ENCODE peak calls at places on chromosomes 12 and 14, in four cellular contexts. One of them, this sample, is unnamed.

GRCh38 chr14:32329146-32329545 is at the start of gene AKAP6:
- DNase-seq in foreskin keratinocyte: no peak
- DNase-seq in CD8-positive, alpha-beta T cell: no peak
- DNase-seq in AG04449: no peak
- DNase-seq in this sample: no peak

GRCh38 chr14:56339855-56340701 is 221.9 kb downstream of the PELI2 start:
- DNase-seq in foreskin keratinocyte: peak; percentile 42
- DNase-seq in CD8-positive, alpha-beta T cell: peak; percentile 18
- DNase-seq in AG04449: peak; percentile 87
- DNase-seq in this sample: peak; percentile 91

GRCh38 chr14:57390806-57391562 is 598 bp downstream of the NAA30 start:
- DNase-seq in foreskin keratinocyte: no peak
- DNase-seq in CD8-positive, alpha-beta T cell: peak; percentile 6
- DNase-seq in AG04449: no peak
- DNase-seq in this sample: peak; percentile 38

GRCh38 chr14:35051796-35052195 is 5.7 kb downstream of the FAM177A1 start:
- DNase-seq in foreskin keratinocyte: no peak
- DNase-seq in CD8-positive, alpha-beta T cell: no peak
- DNase-seq in AG04449: peak; percentile 23
- DNase-seq in this sample: no peak

GRCh38 chr12:7647071-7647470 is 18.6 kb downstream of the APOBEC1 start:
- DNase-seq in foreskin keratinocyte: no peak
- DNase-seq in CD8-positive, alpha-beta T cell: no peak
- DNase-seq in AG04449: no peak
- DNase-seq in this sample: no peak

GRCh38 chr12:103441437-103442186 is 54.2 kb downstream of the C12orf42 start:
- DNase-seq in foreskin keratinocyte: no peak
- DNase-seq in CD8-positive, alpha-beta T cell: peak; percentile 21
- DNase-seq in AG04449: no peak
- DNase-seq in this sample: no peak

GRCh38 chr12:66190519-66191406 is 1.7 kb downstream of the IRAK3 start:
- DNase-seq in foreskin keratinocyte: no peak
- DNase-seq in CD8-positive, alpha-beta T cell: no peak
- DNase-seq in AG04449: no peak
- DNase-seq in this sample: peak; percentile 11

GRCh38 chr12:57621497-57622292 is 10.5 kb downstream of the ARHGEF25 start:
- DNase-seq in foreskin keratinocyte: no peak
- DNase-seq in CD8-positive, alpha-beta T cell: no peak
- DNase-seq in AG04449: no peak
- DNase-seq in this sample: peak; percentile 35

GRCh38 chr12:11795910-11796459 is 146.5 kb downstream of the ETV6 start:
- DNase-seq in foreskin keratinocyte: peak; percentile 83
- DNase-seq in CD8-positive, alpha-beta T cell: no peak
- DNase-seq in AG04449: peak; percentile 52
- DNase-seq in this sample: peak; percentile 88

GRCh38 chr14:29857545-29857944 is 70.1 kb downstream of the PRKD1 start:
- DNase-seq in foreskin keratinocyte: no peak
- DNase-seq in CD8-positive, alpha-beta T cell: no peak
- DNase-seq in AG04449: no peak
- DNase-seq in this sample: no peak

GRCh38 chr12:122799635-122800243 is 25.4 kb downstream of the CCDC62 start:
- DNase-seq in foreskin keratinocyte: no peak
- DNase-seq in CD8-positive, alpha-beta T cell: no peak
- DNase-seq in AG04449: no peak
- DNase-seq in this sample: no peak

GRCh38 chr12:120692524-120693033 is 5.6 kb downstream of the MLEC start:
- DNase-seq in foreskin keratinocyte: no peak
- DNase-seq in CD8-positive, alpha-beta T cell: no peak
- DNase-seq in AG04449: no peak
- DNase-seq in this sample: no peak

GRCh38 chr12:66647034-66647691 is 31.7 kb downstream of the GRIP1 start:
- DNase-seq in foreskin keratinocyte: peak; percentile 81
- DNase-seq in CD8-positive, alpha-beta T cell: no peak
- DNase-seq in AG04449: peak; percentile 88
- DNase-seq in this sample: peak; percentile 78

GRCh38 chr12:122312926-122313325 is 46.6 kb upstream of the VPS33A start:
- DNase-seq in foreskin keratinocyte: no peak
- DNase-seq in CD8-positive, alpha-beta T cell: no peak
- DNase-seq in AG04449: no peak
- DNase-seq in this sample: no peak

GRCh38 chr14:100537701-100538565 is 49.3 kb downstream of the BEGAIN start:
- DNase-seq in foreskin keratinocyte: no peak
- DNase-seq in CD8-positive, alpha-beta T cell: no peak
- DNase-seq in AG04449: no peak
- DNase-seq in this sample: no peak

GRCh38 chr12:109739747-109740693 is 26.4 kb downstream of the FAM222A start:
- DNase-seq in foreskin keratinocyte: no peak
- DNase-seq in CD8-positive, alpha-beta T cell: no peak
- DNase-seq in AG04449: no peak
- DNase-seq in this sample: no peak

GRCh38 chr12:25716842-25717241 is 163.8 kb upstream of the LMNTD1 start:
- DNase-seq in foreskin keratinocyte: no peak
- DNase-seq in CD8-positive, alpha-beta T cell: no peak
- DNase-seq in AG04449: no peak
- DNase-seq in this sample: no peak

GRCh38 chr12:132445884-132446471 is 44.0 kb upstream of the FBRSL1 start:
- DNase-seq in foreskin keratinocyte: peak; percentile 50
- DNase-seq in CD8-positive, alpha-beta T cell: peak; percentile 42
- DNase-seq in AG04449: no peak
- DNase-seq in this sample: no peak

GRCh38 chr14:37247777-37248461 is 50.2 kb downstream of the MIPOL1 start:
- DNase-seq in foreskin keratinocyte: no peak
- DNase-seq in CD8-positive, alpha-beta T cell: no peak
- DNase-seq in AG04449: no peak
- DNase-seq in this sample: no peak

GRCh38 chr14:68367444-68368014 is 425.3 kb downstream of the ZFP36L1 start:
- DNase-seq in foreskin keratinocyte: no peak
- DNase-seq in CD8-positive, alpha-beta T cell: no peak
- DNase-seq in AG04449: no peak
- DNase-seq in this sample: no peak

GRCh38 chr12:26991826-26992225 is 22.4 kb downstream of the TM7SF3 start:
- DNase-seq in foreskin keratinocyte: no peak
- DNase-seq in CD8-positive, alpha-beta T cell: no peak
- DNase-seq in AG04449: no peak
- DNase-seq in this sample: no peak

GRCh38 chr12:105978686-105979085 is 160.1 kb downstream of the NUAK1 start:
- DNase-seq in foreskin keratinocyte: no peak
- DNase-seq in CD8-positive, alpha-beta T cell: no peak
- DNase-seq in AG04449: no peak
- DNase-seq in this sample: peak; percentile 7

GRCh38 chr12:106342397-106343212 is 14.9 kb upstream of the POLR3B start:
- DNase-seq in foreskin keratinocyte: peak; percentile 27
- DNase-seq in CD8-positive, alpha-beta T cell: no peak
- DNase-seq in AG04449: no peak
- DNase-seq in this sample: peak; percentile 72

GRCh38 chr14:49972840-49973239 is 80.0 kb downstream of the ARF6 start:
- DNase-seq in foreskin keratinocyte: peak; percentile 72
- DNase-seq in CD8-positive, alpha-beta T cell: no peak
- DNase-seq in AG04449: no peak
- DNase-seq in this sample: peak; percentile 93

GRCh38 chr14:83556746-83557460 is 1973.0 kb upstream of the FLRT2 start:
- DNase-seq in foreskin keratinocyte: peak; percentile 11
- DNase-seq in CD8-positive, alpha-beta T cell: no peak
- DNase-seq in AG04449: no peak
- DNase-seq in this sample: peak; percentile 58

GRCh38 chr14:76929927-76930326 is 98.6 kb downstream of the IRF2BPL start:
- DNase-seq in foreskin keratinocyte: peak; percentile 87
- DNase-seq in CD8-positive, alpha-beta T cell: peak; percentile 28
- DNase-seq in AG04449: no peak
- DNase-seq in this sample: no peak

DNA sequence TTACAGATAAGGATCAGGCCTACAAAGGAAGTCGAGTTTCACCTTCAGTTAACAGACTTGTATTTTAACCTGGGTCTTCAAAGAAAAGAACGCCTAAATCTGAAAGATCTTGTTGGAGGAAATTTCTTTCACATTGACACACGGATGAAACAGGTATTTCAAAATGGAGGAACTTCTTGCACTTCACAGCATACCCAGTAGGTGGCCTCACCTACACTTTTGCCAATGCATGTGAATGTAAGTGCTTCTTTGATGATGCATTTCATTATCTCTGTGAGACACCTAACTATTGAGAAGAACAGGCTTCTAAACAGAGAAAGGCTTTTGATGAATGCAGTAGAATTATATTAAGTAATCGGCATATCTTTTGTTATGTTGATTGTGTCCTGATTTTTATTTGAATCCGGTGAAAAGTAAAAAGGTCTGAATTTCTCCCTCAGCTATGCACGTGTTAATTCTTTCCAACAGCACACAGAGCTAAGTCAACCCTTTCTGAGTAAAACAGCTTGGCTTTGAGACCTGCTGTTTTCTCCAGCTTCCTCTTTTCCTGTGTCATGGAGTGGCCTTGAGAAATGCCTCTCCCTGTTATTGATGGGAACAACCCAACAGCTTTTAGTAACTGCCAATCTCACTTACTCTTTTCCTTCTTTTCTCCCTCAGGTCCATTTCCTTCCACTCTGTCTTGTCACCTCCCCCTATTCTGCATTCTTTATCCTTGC is 399.0 kb downstream of the NAV3 start:
- DNase-seq in foreskin keratinocyte: no peak
- DNase-seq in CD8-positive, alpha-beta T cell: no peak
- DNase-seq in AG04449: no peak
- DNase-seq in this sample: peak; percentile 58
- TF ChIP-seq CTCF in foreskin keratinocyte: peak; percentile 82
- TF ChIP-seq CTCF in CD8-positive, alpha-beta T cell: peak; percentile 20
- TF ChIP-seq CTCF in AG04449: peak; percentile 61
- TF ChIP-seq CTCF in this sample: peak; percentile 50

DNA sequence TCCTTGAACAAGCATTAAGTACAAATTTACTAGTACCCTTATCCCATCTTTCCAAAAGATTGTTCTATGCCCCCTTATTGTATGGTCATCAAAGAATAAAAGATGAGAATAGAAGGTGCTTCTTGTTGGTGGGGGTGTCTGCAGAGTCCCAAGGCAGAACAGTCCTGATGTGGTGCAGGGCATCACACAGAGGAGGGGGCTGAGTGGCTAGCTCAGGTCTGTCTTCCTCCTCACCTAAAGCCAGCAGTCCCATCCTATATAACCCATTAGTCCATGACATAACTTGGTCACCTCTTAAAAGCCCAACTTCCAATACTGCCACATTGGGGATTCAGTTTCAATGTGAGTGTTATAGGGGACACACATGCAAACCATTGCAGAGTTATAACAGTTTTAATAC is 9.9 kb downstream of the LRRC10 start:
- DNase-seq in foreskin keratinocyte: no peak
- DNase-seq in CD8-positive, alpha-beta T cell: no peak
- DNase-seq in AG04449: no peak
- DNase-seq in this sample: no peak
- TF ChIP-seq CTCF in foreskin keratinocyte: no peak
- TF ChIP-seq CTCF in CD8-positive, alpha-beta T cell: no peak
- TF ChIP-seq CTCF in AG04449: no peak
- TF ChIP-seq CTCF in this sample: no peak

GRCh38 chr12:16189849-16190248 is 87.6 kb downstream of the SLC15A5 start:
- DNase-seq in foreskin keratinocyte: no peak
- DNase-seq in CD8-positive, alpha-beta T cell: no peak
- DNase-seq in AG04449: no peak
- DNase-seq in this sample: no peak
- TF ChIP-seq CTCF in foreskin keratinocyte: peak; percentile 38
- TF ChIP-seq CTCF in CD8-positive, alpha-beta T cell: no peak
- TF ChIP-seq CTCF in AG04449: no peak
- TF ChIP-seq CTCF in this sample: no peak

GRCh38 chr12:52404951-52405350 is 1.2 kb downstream of the KRT82 start:
- DNase-seq in foreskin keratinocyte: no peak
- DNase-seq in CD8-positive, alpha-beta T cell: no peak
- DNase-seq in AG04449: no peak
- DNase-seq in this sample: no peak
- TF ChIP-seq CTCF in foreskin keratinocyte: peak; percentile 51
- TF ChIP-seq CTCF in CD8-positive, alpha-beta T cell: no peak
- TF ChIP-seq CTCF in AG04449: no peak
- TF ChIP-seq CTCF in this sample: no peak

GRCh38 chr12:81330480-81330879 is 252.6 kb downstream of the ACSS3 start:
- DNase-seq in foreskin keratinocyte: no peak
- DNase-seq in CD8-positive, alpha-beta T cell: no peak
- DNase-seq in AG04449: no peak
- DNase-seq in this sample: peak; percentile 11

GRCh38 chr12:81333812-81334211 is 255.9 kb downstream of the ACSS3 start:
- DNase-seq in foreskin keratinocyte: no peak
- DNase-seq in CD8-positive, alpha-beta T cell: no peak
- DNase-seq in AG04449: no peak
- DNase-seq in this sample: no peak

GRCh38 chr12:81327458-81327857 is 249.6 kb downstream of the ACSS3 start:
- DNase-seq in foreskin keratinocyte: no peak
- DNase-seq in CD8-positive, alpha-beta T cell: no peak
- DNase-seq in AG04449: no peak
- DNase-seq in this sample: no peak

GRCh38 chr12:81332054-81332453 is 254.2 kb downstream of the ACSS3 start:
- DNase-seq in foreskin keratinocyte: no peak
- DNase-seq in CD8-positive, alpha-beta T cell: no peak
- DNase-seq in AG04449: no peak
- DNase-seq in this sample: no peak

GRCh38 chr12:81329088-81329487 is 251.2 kb downstream of the ACSS3 start:
- DNase-seq in foreskin keratinocyte: peak; percentile 15
- DNase-seq in CD8-positive, alpha-beta T cell: no peak
- DNase-seq in AG04449: no peak
- DNase-seq in this sample: peak; percentile 47
- TF ChIP-seq CTCF in foreskin keratinocyte: peak; percentile 42
- TF ChIP-seq CTCF in CD8-positive, alpha-beta T cell: no peak
- TF ChIP-seq CTCF in AG04449: peak; percentile 14
- TF ChIP-seq CTCF in this sample: peak; percentile 21

GRCh38 chr12:83823386-83824045 is 1089.1 kb downstream of the SLC6A15 start:
- DNase-seq in foreskin keratinocyte: no peak
- DNase-seq in CD8-positive, alpha-beta T cell: no peak
- DNase-seq in AG04449: no peak
- DNase-seq in this sample: peak; percentile 73
- TF ChIP-seq CTCF in foreskin keratinocyte: peak; percentile 83
- TF ChIP-seq CTCF in CD8-positive, alpha-beta T cell: no peak
- TF ChIP-seq CTCF in AG04449: peak; percentile 2
- TF ChIP-seq CTCF in this sample: peak; percentile 49

DNA sequence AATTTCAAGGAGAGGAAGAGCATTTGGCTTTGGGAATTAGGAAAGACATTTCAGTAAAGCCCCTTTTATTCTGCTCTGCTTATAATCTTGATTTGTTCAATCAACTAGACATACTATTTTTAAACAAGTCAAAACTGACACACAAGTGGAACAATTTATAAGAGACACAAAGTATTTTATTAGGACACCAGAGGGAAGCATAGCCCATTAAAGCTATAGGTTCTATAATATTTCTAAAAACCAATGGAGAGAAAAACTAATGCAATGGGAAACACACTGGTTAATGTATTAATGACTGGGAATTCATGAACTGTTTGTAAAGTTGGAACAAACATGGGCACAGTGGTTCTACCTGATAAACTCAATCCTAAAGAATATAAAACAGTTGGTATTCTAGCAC is 15.3 kb upstream of the CERS5 start:
- DNase-seq in foreskin keratinocyte: no peak
- DNase-seq in CD8-positive, alpha-beta T cell: no peak
- DNase-seq in AG04449: no peak
- DNase-seq in this sample: no peak
- TF ChIP-seq CTCF in foreskin keratinocyte: peak; percentile 9
- TF ChIP-seq CTCF in CD8-positive, alpha-beta T cell: no peak
- TF ChIP-seq CTCF in AG04449: no peak
- TF ChIP-seq CTCF in this sample: peak; percentile 6

DNA sequence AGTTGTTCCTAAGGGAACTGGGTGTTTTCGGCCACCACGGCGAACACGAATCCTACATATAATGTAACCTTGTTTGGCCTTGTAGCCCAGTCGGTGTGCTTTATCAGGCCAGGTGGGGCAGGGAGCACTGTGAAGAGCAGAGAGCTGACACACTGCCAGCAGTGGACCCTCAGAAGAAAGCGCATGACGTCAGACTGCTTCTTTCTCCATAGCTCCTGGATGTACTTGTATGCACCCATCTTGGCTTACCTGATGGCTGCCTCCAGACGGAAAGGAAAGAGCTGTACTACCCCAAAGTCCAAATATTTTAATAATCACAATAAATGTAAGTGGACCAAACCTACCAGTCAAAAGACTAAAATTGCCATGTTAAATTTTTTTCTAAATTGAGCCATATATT is 31.3 kb upstream of the GSC start:
- DNase-seq in foreskin keratinocyte: no peak
- DNase-seq in CD8-positive, alpha-beta T cell: no peak
- DNase-seq in AG04449: no peak
- DNase-seq in this sample: no peak
- TF ChIP-seq CTCF in foreskin keratinocyte: no peak
- TF ChIP-seq CTCF in CD8-positive, alpha-beta T cell: no peak
- TF ChIP-seq CTCF in AG04449: no peak
- TF ChIP-seq CTCF in this sample: no peak

This sample was measured in MCF 10A.